ENCODE peak calls at places on chromosome 14, in five cellular contexts. C is ascending aorta, M is psoas muscle, F is GM12878, L is Peyer's patch. P is an unnamed sample.

GRCh38 chr14:23061995-23062394 is 4.7 kb upstream of the CDH24 start:
- DNase-seq in F (no peak), L (peak; percentile 66), C (peak; percentile 84), M (peak; percentile 70), P (no peak)

GRCh38 chr14:95153866-95154265 is 3.5 kb downstream of the DICER1 start:
- DNase-seq in F (no peak), L (no peak), C (no peak), M (no peak), P (no peak)

GRCh38 chr14:97970222-97970621 is 1173.0 kb downstream of the VRK1 start:
- DNase-seq in F (no peak), M (no peak), L (no peak), C (no peak), P (no peak)

GRCh38 chr14:78576437-78577166 is 406.4 kb downstream of the NRXN3 start:
- DNase-seq in M (no peak), C (no peak), L (no peak), F (no peak), P (no peak)

GRCh38 chr14:98961191-98961590 is 310.8 kb downstream of the BCL11B start:
- DNase-seq in M (no peak), L (no peak), C (peak; percentile 43), F (no peak), P (no peak)

GRCh38 chr14:82911930-82912329 is 1378.3 kb upstream of the SEL1L start:
- DNase-seq in F (no peak), C (no peak), L (no peak), M (no peak), P (no peak)

GRCh38 chr14:100428727-100429126 is 105.6 kb downstream of the SLC25A47 start:
- DNase-seq in L (no peak), F (no peak), C (no peak), M (no peak), P (no peak)

GRCh38 chr14:52473557-52473956 is 78.7 kb downstream of the TXNDC16 start:
- DNase-seq in M (no peak), L (no peak), F (no peak), C (no peak), P (peak; percentile 50)

GRCh38 chr14:29222671-29223268 is 456.2 kb downstream of the FOXG1 start:
- DNase-seq in M (no peak), F (no peak), L (no peak), C (no peak), P (no peak)

GRCh38 chr14:96905825-96906224 is 108.6 kb downstream of the VRK1 start:
- DNase-seq in M (no peak), F (no peak), L (no peak), C (no peak), P (no peak)

GRCh38 chr14:94624537-94625352 is 12.6 kb downstream of the SERPINA3 start:
- DNase-seq in M (no peak), L (no peak), F (no peak), C (no peak), P (no peak)

GRCh38 chr14:35558680-35559079 is 24.7 kb downstream of the INSM2 start:
- DNase-seq in F (no peak), L (no peak), M (no peak), C (no peak), P (no peak)

GRCh38 chr14:77120771-77121743 is 20.5 kb downstream of the ZDHHC22 start:
- DNase-seq in F (peak; percentile 97), L (peak; percentile 84), C (no peak), M (no peak), P (peak; percentile 60)

GRCh38 chr14:52265248-52265647 is 2.2 kb upstream of the PTGDR start:
- DNase-seq in M (no peak), C (no peak), L (no peak), F (no peak), P (no peak)

GRCh38 chr14:94581127-94581999 is at the start of gene SERPINA5:
- DNase-seq in C (peak; percentile 66), L (no peak), F (no peak), M (peak; percentile 79), P (no peak)

GRCh38 chr14:24712909-24713308 is 78.9 kb upstream of the GZMB start:
- DNase-seq in F (no peak), C (no peak), M (no peak), L (no peak), P (no peak)

GRCh38 chr14:59769586-59769985 is 101.0 kb downstream of the RTN1 start:
- DNase-seq in C (no peak), F (no peak), L (no peak), M (no peak), P (no peak)

GRCh38 chr14:55847766-55848165 is 267.8 kb downstream of the KTN1 start:
- DNase-seq in M (no peak), F (no peak), C (no peak), L (no peak), P (no peak)

GRCh38 chr14:63203618-63204406 is 431 bp upstream of the RHOJ start:
- DNase-seq in C (peak; percentile 91), F (no peak), M (peak; percentile 70), L (peak; percentile 69), P (no peak)

GRCh38 chr14:52351561-52352491 is 37.7 kb downstream of the PTGER2 start:
- DNase-seq in C (no peak), M (no peak), F (peak; percentile 19), L (no peak), P (peak; percentile 83)

GRCh38 chr14:44914849-44915248 is 46.9 kb downstream of the KLHL28 start:
- DNase-seq in L (no peak), F (no peak), C (no peak), M (no peak), P (no peak)

GRCh38 chr14:75301666-75302325 is 23.2 kb downstream of the FOS start:
- DNase-seq in L (peak; percentile 79), M (peak; percentile 48), F (no peak), C (peak; percentile 78), P (no peak)

GRCh38 chr14:23579739-23580138 is 1.1 kb upstream of the JPH4 start:
- DNase-seq in C (no peak), M (no peak), F (no peak), L (no peak), P (no peak)

GRCh38 chr14:58639842-58640484 is 2.2 kb downstream of the DACT1 start:
- DNase-seq in C (peak; percentile 76), F (peak; percentile 36), L (peak; percentile 66), M (no peak), P (no peak)

GRCh38 chr14:34040765-34041164 is 89.9 kb upstream of the EGLN3 start:
- DNase-seq in C (no peak), L (no peak), F (no peak), M (no peak), P (no peak)

GRCh38 chr14:102111101-102111500 is 24.3 kb upstream of the HSP90AA1 start:
- DNase-seq in F (no peak), M (no peak), L (no peak), C (no peak), P (no peak)

GRCh38 chr14:102120888-102121287 is 18.8 kb upstream of the WDR20 start:
- DNase-seq in M (no peak), L (no peak), F (no peak), C (no peak), P (no peak)

GRCh38 chr14:102117852-102118251 is 21.8 kb upstream of the WDR20 start:
- DNase-seq in C (peak; percentile 24), L (no peak), M (no peak), F (no peak), P (no peak)

GRCh38 chr14:102121567-102121966 is 18.1 kb upstream of the WDR20 start:
- DNase-seq in L (no peak), C (no peak), M (no peak), F (no peak), P (no peak)

DNA sequence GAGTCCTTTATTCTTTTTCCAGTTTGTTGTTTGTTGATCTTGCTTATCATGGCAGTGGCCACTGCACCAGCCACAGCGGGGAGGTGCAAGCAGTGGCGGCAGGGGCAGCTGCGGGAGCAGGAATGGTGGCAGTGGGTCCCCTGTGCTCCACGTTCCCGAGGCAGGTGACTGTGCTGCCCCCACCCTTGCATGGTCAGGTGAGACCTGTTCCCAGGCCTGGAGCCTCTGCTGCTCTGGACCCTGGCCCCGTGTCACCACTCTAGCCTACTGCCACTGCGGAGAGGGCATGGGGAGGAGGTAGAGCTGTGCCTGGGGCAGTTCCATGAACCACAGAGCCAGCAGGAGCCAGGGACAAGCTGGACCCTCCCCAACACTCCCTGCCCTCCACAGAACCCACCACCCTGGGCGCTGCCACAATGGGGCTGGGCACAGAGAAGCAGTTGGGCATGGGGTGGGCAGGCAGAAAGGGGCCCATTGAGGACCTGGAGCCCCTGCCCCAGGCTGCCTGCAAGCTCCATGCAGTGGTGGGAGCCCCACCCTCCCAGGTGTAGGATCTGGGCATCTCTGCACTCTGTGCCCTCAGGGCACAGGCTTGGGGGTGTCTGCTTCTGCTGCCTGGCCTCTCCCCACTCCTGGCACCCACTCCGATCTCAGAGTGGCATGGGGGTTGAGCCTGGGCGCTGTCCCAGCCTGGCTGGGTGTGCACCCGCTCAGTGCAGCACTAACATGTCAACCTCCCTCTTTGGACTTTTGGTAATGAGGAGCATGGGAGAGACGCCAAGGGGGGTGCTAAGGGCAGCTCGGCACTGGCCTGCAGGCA is 23.1 kb upstream of the WDR20 start:
- DNase-seq in C (no peak), F (no peak), L (peak; percentile 38), M (no peak), P (no peak)
- H3K27ac ChIP-seq in C (no peak overlapping the region), F (no peak overlapping the region), L (no peak overlapping the region), M (no peak overlapping the region), P (no peak overlapping the region)

GRCh38 chr14:21205678-21206581 is 50.1 kb upstream of the OR5AU1 start:
- DNase-seq in L (no peak), M (no peak), F (no peak), C (no peak), P (no peak)
- H3K36me3 ChIP-seq in L (peaks cover 57% of the 10 kb centered on the region), M (peaks cover 7% of the 10 kb centered on the region), F (peaks cover 1% of the 10 kb centered on the region), C (peaks cover 15% of the 10 kb centered on the region), P (peaks cover 27% of the 10 kb centered on the region)

GRCh38 chr14:61569308-61569707 is 126.0 kb upstream of the HIF1A start:
- DNase-seq in M (no peak), F (no peak), L (no peak), C (no peak), P (no peak)
- H3K4me1 ChIP-seq in M (peaks cover 16% of the 10 kb centered on the region), F (peaks cover 18% of the 10 kb centered on the region), L (no peaks in the 10 kb centered on the region), C (peaks cover 4% of the 10 kb centered on the region), P (peaks cover 36% of the 10 kb centered on the region)

GRCh38 chr14:50736932-50737419 is 68.9 kb upstream of the SAV1 start:
- DNase-seq in L (no peak), M (no peak), F (peak; percentile 79), C (no peak), P (no peak)
- H3K27ac ChIP-seq in L (no peak overlapping the region), M (no peak overlapping the region), F (peak overlapping the region; percentile 62), C (no peak overlapping the region), P (no peak overlapping the region)

GRCh38 chr14:92994131-92994676 is 71.3 kb downstream of the CHGA start:
- DNase-seq in F (no peak), C (no peak), L (no peak), M (no peak), P (no peak)
- H3K36me3 ChIP-seq in F (peaks cover 21% of the 10 kb centered on the region), C (no peaks in the 10 kb centered on the region), L (peaks cover 38% of the 10 kb centered on the region), M (no peaks in the 10 kb centered on the region), P (peaks cover 12% of the 10 kb centered on the region)

GRCh38 chr14:54683882-54684794 is 117.2 kb downstream of the SAMD4A start:
- DNase-seq in C (peak; percentile 88), F (no peak), L (peak; percentile 60), M (peak; percentile 64), P (no peak)

GRCh38 chr14:54676822-54677708 is 110.1 kb downstream of the SAMD4A start:
- DNase-seq in F (no peak), M (no peak), C (peak; percentile 87), L (no peak), P (no peak)

GRCh38 chr14:54681819-54682261 is 114.9 kb downstream of the SAMD4A start:
- DNase-seq in M (no peak), C (no peak), L (no peak), F (no peak), P (no peak)

GRCh38 chr14:54682578-54682977 is 115.7 kb downstream of the SAMD4A start:
- DNase-seq in L (no peak), M (no peak), C (no peak), F (no peak), P (no peak)

GRCh38 chr14:54680636-54681035 is 113.7 kb downstream of the SAMD4A start:
- DNase-seq in M (no peak), C (no peak), L (no peak), F (no peak), P (no peak)
- H3K4me1 ChIP-seq in M (peaks cover 46% of the 10 kb centered on the region), C (peaks cover 9% of the 10 kb centered on the region), L (no peaks in the 10 kb centered on the region), F (no peaks in the 10 kb centered on the region), P (no peaks in the 10 kb centered on the region)

P was measured in CD4-positive, alpha-beta memory T cell.